ENCODE peak calls at places on chromosomes 12 and 14, in seven cellular contexts. F, R, N, V, X, D and Q are unnamed samples.

GRCh38 chr14:98056946-98057345 is 1215.1 kb downstream of the BCL11B start:
- DNase-seq in F (no peak), R (no peak), N (no peak), V (no peak), X (no peak), D (no peak), Q (no peak)

GRCh38 chr14:52029881-52030280 is 39.0 kb downstream of the NID2 start:
- DNase-seq in F (no peak), R (no peak), N (no peak), V (no peak), X (no peak), D (no peak), Q (no peak)

GRCh38 chr14:59363545-59364226 is 101.5 kb downstream of the GPR135 start:
- DNase-seq in F (no peak), R (no peak), N (no peak), V (no peak), X (no peak), D (no peak), Q (no peak)

GRCh38 chr14:77086017-77086727 is 11.9 kb upstream of the CIPC start:
- DNase-seq in F (no peak), R (no peak), N (no peak), V (no peak), X (no peak), D (no peak), Q (no peak)

GRCh38 chr12:522692-523378 is 63.1 kb downstream of the B4GALNT3 start:
- DNase-seq in F (no peak), R (no peak), N (no peak), V (no peak), X (no peak), D (no peak), Q (no peak)

GRCh38 chr14:52835122-52835903 is 43.9 kb upstream of the GNPNAT1 start:
- DNase-seq in F (no peak), R (no peak), N (no peak), V (no peak), X (no peak), D (no peak), Q (no peak)

GRCh38 chr12:115044073-115044472 is 360.1 kb upstream of the TBX3 start:
- DNase-seq in F (no peak), R (no peak), N (no peak), V (no peak), X (no peak), D (no peak), Q (no peak)

GRCh38 chr12:118189761-118190181 is 53.8 kb downstream of the PEBP1 start:
- DNase-seq in F (peak), R (peak), N (no peak), V (peak), X (no peak), D (peak), Q (peak)

GRCh38 chr12:28024231-28024995 is 51.9 kb upstream of the PTHLH start:
- DNase-seq in F (no peak), R (no peak), N (no peak), V (no peak), X (no peak), D (peak), Q (no peak)

GRCh38 chr14:90604356-90604755 is 207.5 kb downstream of the CALM1 start:
- DNase-seq in F (no peak), R (no peak), N (no peak), V (no peak), X (no peak), D (no peak), Q (peak)

GRCh38 chr12:92845320-92845719 is 83.8 kb downstream of the EEA1 start:
- DNase-seq in F (no peak), R (no peak), N (no peak), V (no peak), X (no peak), D (no peak), Q (no peak)

GRCh38 chr12:93756295-93756694 is 79.1 kb downstream of the CRADD start:
- DNase-seq in F (no peak), R (no peak), N (no peak), V (no peak), X (no peak), D (no peak), Q (no peak)

GRCh38 chr14:39268393-39268792 is 34.7 kb downstream of the MIA2 start:
- DNase-seq in F (no peak), R (no peak), N (no peak), V (no peak), X (no peak), D (no peak), Q (no peak)

GRCh38 chr12:101697197-101697929 is at the start of gene CHPT1:
- DNase-seq in F (peak), R (peak), N (peak), V (peak), X (peak), D (no peak), Q (peak)

GRCh38 chr14:105180598-105181528 is at the start of gene NUDT14:
- DNase-seq in F (peak), R (no peak), N (peak), V (peak), X (peak), D (no peak), Q (no peak)

GRCh38 chr14:58760121-58760520 is 122.4 kb downstream of the DACT1 start:
- DNase-seq in F (no peak), R (no peak), N (no peak), V (no peak), X (no peak), D (no peak), Q (no peak)

GRCh38 chr12:111108726-111109125 is 188.3 kb upstream of the MYL2 start:
- DNase-seq in F (no peak), R (no peak), N (no peak), V (no peak), X (no peak), D (no peak), Q (no peak)

DNA sequence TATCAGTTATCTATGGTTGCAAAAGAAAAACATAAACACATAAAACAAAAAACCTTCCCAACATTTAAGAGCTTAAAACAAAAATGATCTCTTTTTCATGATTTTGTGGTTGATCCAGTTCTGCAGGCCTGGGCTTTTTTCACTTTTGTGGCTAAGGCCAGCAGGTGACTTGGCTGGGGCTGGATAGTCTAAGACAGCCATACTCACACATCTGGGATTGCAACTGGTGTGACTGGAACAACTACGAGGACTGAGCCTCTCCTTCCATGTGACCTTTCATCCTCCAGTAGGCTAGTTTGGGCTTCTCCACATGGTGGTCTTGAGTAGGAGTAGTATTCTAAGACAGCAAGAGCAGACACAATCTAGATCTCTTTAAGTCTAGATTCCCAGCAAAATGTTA is 7.2 kb upstream of the PKP2 start:
- DNase-seq in F (no peak), R (no peak), N (no peak), V (no peak), X (no peak), D (no peak), Q (no peak)
- H3K27ac ChIP-seq in F (no peak), R (no peak), N (no peak), V (no peak), X (no peak), D (no peak), Q (no peak)

DNA sequence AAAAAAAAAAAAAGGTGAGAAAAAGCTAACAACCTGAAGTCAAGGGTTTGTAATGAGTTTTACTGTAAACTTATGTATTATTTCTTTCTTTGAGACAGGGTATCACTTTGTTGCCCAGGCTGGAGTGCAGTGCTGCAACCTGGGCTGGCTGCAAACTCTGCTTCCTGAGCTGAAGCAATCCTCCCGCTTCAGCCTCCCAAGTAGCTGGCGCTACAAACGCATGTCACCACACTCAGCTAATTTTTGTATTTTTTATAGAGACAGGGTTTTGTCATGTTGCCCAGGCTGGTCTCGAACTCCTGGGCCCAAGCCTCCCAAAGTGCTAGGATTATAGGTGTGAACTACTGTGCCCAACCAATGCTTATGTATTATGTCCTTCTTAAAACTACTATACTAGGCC is 9.2 kb downstream of the ATF7 start:
- DNase-seq in F (no peak), R (no peak), N (peak), V (no peak), X (no peak), D (no peak), Q (no peak)
- H3K27ac ChIP-seq in F (no peak), R (peak), N (no peak), V (no peak), X (peak), D (no peak), Q (no peak)

DNA sequence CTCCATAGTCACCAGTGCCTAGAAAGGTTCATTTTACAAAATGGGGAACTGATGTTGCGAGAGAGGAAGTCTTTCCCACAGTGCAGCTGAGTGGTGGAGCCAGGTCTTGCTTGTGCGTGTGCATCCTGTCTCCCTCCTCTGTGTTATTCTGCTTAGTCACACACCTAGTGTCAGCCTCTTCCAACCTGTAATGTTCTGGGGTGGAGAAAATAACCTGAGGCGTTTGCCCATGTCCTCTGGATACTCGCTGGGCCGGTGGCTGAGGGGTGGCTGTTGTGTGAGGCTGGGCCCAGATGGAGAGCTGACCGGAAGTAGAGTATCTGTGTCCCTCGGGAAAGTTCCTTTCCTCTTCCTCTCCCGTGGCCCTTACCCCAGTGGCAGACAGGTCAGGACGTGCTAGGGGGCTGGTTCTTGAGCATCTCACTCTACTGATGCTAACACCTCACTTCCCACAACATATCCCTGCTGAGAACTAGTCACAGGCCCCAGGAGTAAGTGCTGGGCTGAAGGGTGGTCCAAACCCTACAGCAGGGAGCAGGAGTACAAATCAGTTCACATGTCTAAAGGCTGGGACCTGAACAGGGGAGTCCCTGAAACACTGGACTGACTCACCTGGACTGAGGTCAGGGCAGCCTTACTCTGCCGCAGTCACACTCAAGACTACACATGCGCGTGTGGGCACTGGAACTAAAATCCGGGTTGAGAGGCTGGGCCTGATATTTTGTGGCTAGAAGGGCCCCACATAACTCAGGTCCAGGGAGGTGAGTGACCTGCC is 7.0 kb downstream of the MLF2 start:
- DNase-seq in F (no peak), R (no peak), N (no peak), V (no peak), X (no peak), D (no peak), Q (no peak)
- H3K27ac ChIP-seq in F (no peak), R (no peak), N (peak), V (no peak), X (no peak), D (no peak), Q (no peak)

GRCh38 chr12:54138219-54138618 is 50.6 kb downstream of the SMUG1 start:
- DNase-seq in F (peak), R (no peak), N (no peak), V (no peak), X (no peak), D (no peak), Q (no peak)

GRCh38 chr12:54143233-54143986 is 45.4 kb downstream of the SMUG1 start:
- DNase-seq in F (no peak), R (no peak), N (no peak), V (no peak), X (no peak), D (no peak), Q (no peak)

GRCh38 chr12:54141534-54142475 is 47.0 kb downstream of the SMUG1 start:
- DNase-seq in F (peak), R (no peak), N (no peak), V (no peak), X (peak), D (no peak), Q (no peak)

GRCh38 chr12:54139030-54139429 is 49.8 kb downstream of the SMUG1 start:
- DNase-seq in F (no peak), R (no peak), N (no peak), V (no peak), X (no peak), D (no peak), Q (no peak)

DNA sequence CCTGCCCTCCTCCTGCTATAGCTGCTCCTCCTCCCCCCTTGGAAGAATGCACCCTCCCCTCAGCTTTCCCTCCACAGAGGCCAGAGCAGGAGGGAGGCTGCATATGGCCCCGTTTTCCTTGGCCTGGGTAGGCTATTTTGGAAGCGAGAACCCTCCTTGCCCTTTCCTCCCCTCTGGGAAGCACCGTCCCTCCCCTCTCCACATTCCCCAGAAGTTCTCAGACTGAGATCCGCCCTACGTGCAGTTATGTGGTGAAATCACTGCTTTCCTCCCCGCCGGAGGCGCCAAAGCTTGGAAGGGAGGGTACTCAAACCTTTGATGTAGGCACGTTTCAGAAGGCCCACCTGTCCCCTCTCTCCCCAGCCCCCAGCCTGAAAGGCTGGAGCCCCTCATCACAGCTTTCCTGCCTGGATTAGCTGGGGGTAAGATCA is 47.8 kb downstream of the SMUG1 start:
- DNase-seq in F (peak), R (peak), N (no peak), V (no peak), X (peak), D (no peak), Q (no peak)
- H3K27ac ChIP-seq in F (no peak), R (peak), N (no peak), V (no peak), X (peak), D (no peak), Q (peak)

GRCh38 chr12:67182551-67182950 is 86.6 kb upstream of the CAND1 start:
- DNase-seq in F (no peak), R (no peak), N (no peak), V (no peak), X (no peak), D (no peak), Q (no peak)
- H3K27ac ChIP-seq in F (no peak), R (no peak), N (no peak), V (no peak), X (no peak), D (no peak), Q (no peak)

DNA sequence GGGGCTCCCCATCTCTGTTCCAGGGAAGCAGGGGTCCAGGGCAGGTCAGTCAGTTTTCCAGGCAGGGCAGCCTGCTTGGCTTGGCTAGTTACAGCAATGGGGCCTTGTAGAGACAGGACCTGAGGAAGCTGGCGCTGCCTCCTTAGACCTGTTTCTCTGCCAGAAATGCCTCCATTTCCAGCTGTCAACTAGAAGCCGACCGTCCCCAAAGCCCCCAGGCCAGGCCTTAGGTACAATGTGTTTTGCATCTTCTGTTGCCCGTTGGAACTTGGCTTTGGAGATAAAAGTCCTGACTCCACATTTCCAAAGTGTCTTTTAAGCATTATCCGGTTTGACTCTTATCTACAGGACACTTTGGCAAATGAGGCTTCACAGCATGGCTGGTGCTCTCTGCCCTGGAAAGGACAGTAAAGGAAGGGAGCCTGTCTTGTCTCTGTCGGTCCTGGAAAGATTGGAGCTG is 42.6 kb downstream of the KRT80 start:
- DNase-seq in F (no peak), R (no peak), N (no peak), V (no peak), X (no peak), D (no peak), Q (peak)
- H3K27ac ChIP-seq in F (no peak), R (no peak), N (peak), V (peak), X (peak), D (no peak), Q (peak)

GRCh38 chr12:31710021-31710818 is 18.6 kb downstream of the AMN1 start:
- DNase-seq in F (no peak), R (no peak), N (no peak), V (no peak), X (no peak), D (no peak), Q (no peak)

GRCh38 chr12:31712877-31713276 is 15.9 kb downstream of the AMN1 start:
- DNase-seq in F (no peak), R (no peak), N (no peak), V (no peak), X (no peak), D (no peak), Q (no peak)

GRCh38 chr12:31714406-31715271 is 14.2 kb downstream of the AMN1 start:
- DNase-seq in F (no peak), R (no peak), N (no peak), V (no peak), X (no peak), D (no peak), Q (no peak)

DNA sequence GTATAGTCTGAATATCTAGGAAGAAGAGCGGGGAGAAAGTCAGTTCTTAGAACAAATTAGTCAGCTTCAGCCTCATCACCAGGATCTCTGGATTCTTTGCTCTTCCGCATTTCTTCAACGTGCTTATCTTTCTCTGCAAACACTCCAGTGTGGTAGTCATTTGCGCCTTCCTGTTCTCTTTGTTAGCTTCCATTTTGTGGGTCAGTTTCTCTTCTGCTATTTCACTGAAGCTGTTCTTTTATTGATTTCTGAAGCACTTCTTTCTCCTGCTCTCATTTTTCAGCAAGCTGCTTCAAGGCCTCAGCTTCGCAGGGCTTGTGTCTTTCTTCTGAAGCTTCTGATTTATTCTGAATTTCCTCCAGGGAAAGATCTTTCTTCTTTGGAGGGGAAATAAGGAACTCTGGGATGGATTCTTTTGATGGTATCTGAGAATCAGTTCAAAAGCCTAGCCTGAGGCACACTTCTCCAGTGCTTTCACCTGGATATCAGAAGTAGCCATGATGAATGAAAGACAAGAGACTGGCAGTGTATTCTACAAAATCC is 13.5 kb downstream of the AMN1 start:
- DNase-seq in F (no peak), R (no peak), N (no peak), V (no peak), X (no peak), D (no peak), Q (no peak)
- H3K27ac ChIP-seq in F (no peak), R (no peak), N (peak), V (no peak), X (no peak), D (no peak), Q (no peak)